ENCODE peak calls at places on chromosomes 11 and 22, in five cellular contexts. Z is HCT116, J is H1, C is HepG2, O is GM12878. H is an unnamed sample. For H3K4me1, the result is how much of the 10 kb centered on the place peaks cover.

GRCh38 chr11:77470504-77470903 is 3.4 kb downstream of the PAK1 start:
- DNase-seq in Z (no peak), J (no peak), C (no peak), O (no peak), H (no peak)

GRCh38 chr22:49178246-49179005 is 649.2 kb downstream of the BRD1 start:
- DNase-seq in Z (no peak), J (no peak), C (no peak), O (no peak), H (no peak)

GRCh38 chr11:86183694-86184093 is 60.9 kb upstream of the EED start:
- DNase-seq in Z (no peak), J (no peak), C (no peak), O (no peak), H (peak)

GRCh38 chr22:25827415-25827814 is 85.4 kb downstream of the MYO18B start:
- DNase-seq in Z (no peak), J (no peak), C (no peak), O (no peak), H (no peak)

GRCh38 chr22:42604403-42604802 is 10.3 kb downstream of the POLDIP3 start:
- DNase-seq in Z (no peak), J (no peak), C (no peak), O (no peak), H (no peak)

GRCh38 chr11:26730711-26731460 is 9.0 kb upstream of the SLC5A12 start:
- DNase-seq in Z (no peak), J (no peak), C (no peak), O (no peak), H (no peak)

GRCh38 chr11:62133328-62134065 is 9.7 kb downstream of the INCENP start:
- DNase-seq in Z (no peak), J (no peak), C (no peak), O (no peak), H (no peak)

GRCh38 chr22:45155050-45155840 is 8.5 kb upstream of the NUP50 start:
- DNase-seq in Z (no peak), J (no peak), C (no peak), O (no peak), H (no peak)

GRCh38 chr11:11072067-11072466 is 214.2 kb upstream of the ZBED5 start:
- DNase-seq in Z (no peak), J (no peak), C (no peak), O (no peak), H (no peak)

GRCh38 chr11:14422814-14423182 is 63.8 kb upstream of the RRAS2 start:
- DNase-seq in Z (no peak), J (no peak), C (no peak), O (no peak), H (no peak)

GRCh38 chr11:68028802-68029475 is 1.5 kb upstream of the NDUFS8 start:
- DNase-seq in Z (no peak), J (no peak), C (no peak), O (no peak), H (no peak)

GRCh38 chr11:9726313-9727022 is 62.6 kb downstream of the SWAP70 start:
- DNase-seq in Z (peak), J (no peak), C (peak), O (no peak), H (no peak)

GRCh38 chr11:19382131-19382611 is 141.4 kb upstream of the E2F8 start:
- DNase-seq in Z (no peak), J (no peak), C (no peak), O (no peak), H (no peak)

GRCh38 chr11:1055990-1056771 is 18.5 kb upstream of the MUC2 start:
- DNase-seq in Z (no peak), J (no peak), C (no peak), O (no peak), H (no peak)

GRCh38 chr11:14578551-14578956 is 58.4 kb upstream of the PSMA1 start:
- DNase-seq in Z (no peak), J (no peak), C (peak), O (peak), H (peak)

GRCh38 chr22:35498026-35498425 is 42.6 kb upstream of the RASD2 start:
- DNase-seq in Z (no peak), J (no peak), C (no peak), O (no peak), H (no peak)

GRCh38 chr22:33919591-33920501 is at the start of gene LARGE1:
- DNase-seq in Z (no peak), J (peak), C (peak), O (no peak), H (peak)

GRCh38 chr22:41822289-41823057 is 10.4 kb upstream of the SREBF2 start:
- DNase-seq in Z (peak), J (no peak), C (peak), O (peak), H (peak)

GRCh38 chr11:11078344-11078743 is 220.5 kb upstream of the ZBED5 start:
- DNase-seq in Z (no peak), J (no peak), C (no peak), O (no peak), H (no peak)

GRCh38 chr11:123132881-123133280 is 62.2 kb downstream of the CLMP start:
- DNase-seq in Z (no peak), J (no peak), C (no peak), O (no peak), H (no peak)

GRCh38 chr11:116910378-116910777 is 73.0 kb upstream of the APOA1 start:
- DNase-seq in Z (no peak), J (no peak), C (no peak), O (no peak), H (no peak)

GRCh38 chr11:95092549-95093324 is 3.1 kb downstream of the ENDOD1 start:
- DNase-seq in Z (no peak), J (no peak), C (peak), O (no peak), H (peak)

GRCh38 chr11:109075976-109076375 is 346.0 kb upstream of the C11orf87 start:
- DNase-seq in Z (no peak), J (no peak), C (no peak), O (no peak), H (no peak)

GRCh38 chr11:87286338-87286737 is 248.6 kb downstream of the TMEM135 start:
- DNase-seq in Z (no peak), J (no peak), C (no peak), O (no peak), H (no peak)

GRCh38 chr11:128052912-128053641 is 534.3 kb downstream of the ETS1 start:
- DNase-seq in Z (no peak), J (no peak), C (no peak), O (no peak), H (no peak)

GRCh38 chr11:119493712-119494111 is 70.7 kb upstream of the THY1 start:
- DNase-seq in Z (no peak), J (peak), C (no peak), O (no peak), H (peak)

GRCh38 chr11:119538748-119539147 is 115.8 kb upstream of the THY1 start:
- DNase-seq in Z (no peak), J (no peak), C (no peak), O (no peak), H (no peak)

GRCh38 chr11:63478896-63479295 is 12.1 kb downstream of the PLAAT5 start:
- DNase-seq in Z (peak), J (peak), C (peak), O (peak), H (peak)

GRCh38 chr11:23201936-23202522 is 341.8 kb upstream of the CCDC179 start:
- DNase-seq in Z (no peak), J (no peak), C (no peak), O (no peak), H (no peak)

GRCh38 chr11:10387209-10388083 is 67.6 kb upstream of the AMPD3 start:
- DNase-seq in Z (no peak), J (peak), C (no peak), O (no peak), H (no peak)

GRCh38 chr11:114095899-114096298 is 36.4 kb downstream of the ZBTB16 start:
- DNase-seq in Z (no peak), J (no peak), C (no peak), O (no peak), H (no peak)

GRCh38 chr11:75790986-75791385 is 22.4 kb downstream of the DGAT2 start:
- DNase-seq in Z (no peak), J (no peak), C (no peak), O (no peak), H (no peak)

GRCh38 chr22:26429458-26430238 is 588 bp downstream of the ASPHD2 start:
- DNase-seq in Z (no peak), J (no peak), C (no peak), O (no peak), H (no peak)

GRCh38 chr11:14117632-14118031 is 155.1 kb downstream of the SPON1 start:
- DNase-seq in Z (no peak), J (no peak), C (no peak), O (no peak), H (no peak)

GRCh38 chr22:45784357-45785277 is 113.0 kb downstream of the ATXN10 start:
- DNase-seq in Z (no peak), J (no peak), C (no peak), O (peak), H (no peak)

GRCh38 chr11:65379698-65380459 is 2.6 kb downstream of the SLC25A45 start:
- DNase-seq in Z (no peak), J (no peak), C (no peak), O (no peak), H (no peak)

GRCh38 chr11:65380460-65381126 is 1.9 kb downstream of the SLC25A45 start:
- DNase-seq in Z (no peak), J (no peak), C (no peak), O (no peak), H (no peak)

GRCh38 chr11:65382036-65382803 is at the start of gene SLC25A45:
- DNase-seq in Z (peak), J (peak), C (peak), O (peak), H (peak)

GRCh38 chr11:65382804-65383368 is 440 bp upstream of the SLC25A45 start:
- DNase-seq in Z (no peak), J (no peak), C (no peak), O (no peak), H (no peak)

DNA sequence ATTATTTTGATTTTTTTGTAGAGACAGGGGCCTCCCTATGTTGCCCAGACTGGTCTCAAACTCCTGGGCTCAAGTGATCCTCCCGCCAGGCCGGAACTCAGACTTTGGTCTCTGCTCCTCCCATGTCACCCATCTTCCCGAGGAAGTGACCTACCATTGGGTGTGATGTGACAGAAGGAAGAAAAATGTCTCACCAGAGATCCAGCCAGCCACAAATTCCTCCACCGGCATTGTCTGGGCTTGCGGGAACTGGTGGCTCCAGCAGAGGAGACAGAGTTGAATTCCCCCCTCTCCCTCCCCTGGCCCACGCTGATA is 768 bp downstream of the SLC25A45 start:
- DNase-seq in Z (peak), J (no peak), C (peak), O (no peak), H (no peak)
- H3K4me1 ChIP-seq in Z (half or more), J (under half), C (half or more), O (half or more), H (half or more)

GRCh38 chr22:20388200-20388599 is 5.8 kb upstream of the ZNF74 start:
- DNase-seq in Z (no peak), J (no peak), C (no peak), O (no peak), H (peak)

GRCh38 chr22:20391222-20391621 is 2.7 kb upstream of the ZNF74 start:
- DNase-seq in Z (no peak), J (no peak), C (no peak), O (no peak), H (no peak)

GRCh38 chr22:20386972-20387371 is 7.0 kb upstream of the ZNF74 start:
- DNase-seq in Z (no peak), J (no peak), C (no peak), O (no peak), H (no peak)

GRCh38 chr22:20390394-20390907 is 3.5 kb upstream of the ZNF74 start:
- DNase-seq in Z (no peak), J (no peak), C (no peak), O (no peak), H (no peak)

GRCh38 chr22:20389288-20389687 is 4.7 kb upstream of the ZNF74 start:
- DNase-seq in Z (no peak), J (no peak), C (no peak), O (no peak), H (no peak)
- TF ChIP-seq RAD21 in Z (no peak), J (no peak), C (no peak), O (no peak), H (no peak)

GRCh38 chr11:43578346-43579170 is 102.0 kb upstream of the HSD17B12 start:
- DNase-seq in Z (no peak), J (peak), C (no peak), O (no peak), H (no peak)

GRCh38 chr11:43579171-43579918 is 101.2 kb upstream of the HSD17B12 start:
- DNase-seq in Z (no peak), J (peak), C (no peak), O (no peak), H (peak)

GRCh38 chr11:43575931-43576833 is 104.4 kb upstream of the HSD17B12 start:
- DNase-seq in Z (no peak), J (no peak), C (no peak), O (no peak), H (no peak)

GRCh38 chr11:43576834-43577521 is 103.6 kb upstream of the HSD17B12 start:
- DNase-seq in Z (peak), J (peak), C (peak), O (no peak), H (peak)

GRCh38 chr11:43577566-43578264 is 102.8 kb upstream of the HSD17B12 start:
- DNase-seq in Z (no peak), J (no peak), C (no peak), O (no peak), H (no peak)
- TF ChIP-seq EZH2 in Z (no peak), J (peak), C (no peak), O (no peak), H (no peak)

GRCh38 chr11:118321386-118322082 is 17.0 kb downstream of the CD3E start:
- DNase-seq in Z (no peak), J (no peak), C (peak), O (no peak), H (no peak)
- H3K4me1 ChIP-seq in Z (under half), J (under half), C (under half), O (under half), H (under half)

GRCh38 chr11:59791639-59792038 is 18.9 kb downstream of the MRPL16 start:
- DNase-seq in Z (no peak), J (no peak), C (no peak), O (no peak), H (no peak)
- TF ChIP-seq RAD21 in Z (no peak), J (no peak), C (no peak), O (no peak), H (no peak)

GRCh38 chr11:126157326-126158030 is 54.0 kb downstream of the RPUSD4 start:
- DNase-seq in Z (no peak), J (no peak), C (no peak), O (no peak), H (no peak)

GRCh38 chr11:126160345-126161145 is 50.9 kb downstream of the RPUSD4 start:
- DNase-seq in Z (no peak), J (no peak), C (no peak), O (no peak), H (peak)

GRCh38 chr11:126159719-126160344 is 51.6 kb downstream of the RPUSD4 start:
- DNase-seq in Z (no peak), J (peak), C (no peak), O (no peak), H (peak)

GRCh38 chr11:126156814-126157213 is 54.6 kb downstream of the RPUSD4 start:
- DNase-seq in Z (no peak), J (no peak), C (no peak), O (no peak), H (no peak)

DNA sequence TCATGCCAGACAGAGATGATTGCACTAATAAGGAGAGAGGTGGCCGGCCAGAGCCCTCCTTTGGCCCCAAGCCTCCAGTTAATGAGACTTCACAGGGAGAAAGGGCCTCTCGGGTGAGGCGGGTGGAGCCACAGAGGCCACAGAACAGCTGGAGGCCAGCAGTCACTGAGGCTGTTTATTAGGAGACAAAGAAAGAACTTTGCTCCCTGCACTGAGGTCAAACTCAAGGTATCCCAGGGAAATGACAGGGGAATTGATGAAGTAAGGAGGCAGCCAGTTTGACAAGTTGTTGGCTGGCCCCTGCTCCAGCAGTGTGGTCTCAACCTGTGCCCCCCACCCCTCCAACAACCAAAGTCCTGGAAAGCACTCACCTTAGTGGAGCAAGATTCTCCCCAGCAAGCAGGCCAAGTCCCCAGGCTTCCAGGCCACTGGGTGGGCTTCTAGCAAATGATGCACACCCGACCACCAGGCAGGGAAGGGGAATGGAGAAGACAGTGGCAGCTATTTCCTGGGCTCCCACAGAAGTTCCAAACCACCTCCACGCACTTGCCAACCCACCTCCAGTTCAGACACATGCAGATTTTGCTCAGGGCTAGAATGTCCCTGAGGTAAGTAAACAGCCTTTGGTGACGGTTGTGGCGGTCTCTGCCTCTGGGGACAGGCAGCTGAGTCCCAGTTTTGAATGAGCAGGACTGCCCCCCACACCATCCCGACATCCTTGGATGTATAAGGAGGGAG is 53.2 kb downstream of the RPUSD4 start:
- DNase-seq in Z (no peak), J (no peak), C (peak), O (no peak), H (no peak)
- TF ChIP-seq EZH2 in Z (no peak), J (no peak), C (no peak), O (no peak), H (no peak)

DNA sequence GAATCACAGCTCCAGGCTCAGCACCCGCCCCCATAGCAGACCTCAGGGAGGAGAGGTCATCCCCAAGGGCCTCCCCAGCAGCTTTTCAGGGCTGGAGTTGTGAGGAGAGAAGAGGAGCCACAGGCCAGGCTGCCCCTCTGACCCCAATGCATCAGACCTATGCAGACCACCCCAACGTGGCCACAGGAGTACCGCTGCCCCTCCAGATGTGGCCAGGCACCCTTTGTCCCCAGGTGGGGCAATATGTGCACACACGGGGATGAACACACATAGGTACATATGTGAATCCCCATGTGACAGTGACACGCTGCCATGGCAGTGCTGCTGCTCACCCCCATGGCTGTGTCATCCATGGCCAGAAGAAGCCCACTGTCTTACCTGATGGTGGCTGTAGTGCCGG is 10.9 kb downstream of the USH1C start:
- DNase-seq in Z (no peak), J (no peak), C (no peak), O (no peak), H (no peak)
- H3K4me1 ChIP-seq in Z (under half), J (under half), C (under half), O (under half), H (under half)

DNA sequence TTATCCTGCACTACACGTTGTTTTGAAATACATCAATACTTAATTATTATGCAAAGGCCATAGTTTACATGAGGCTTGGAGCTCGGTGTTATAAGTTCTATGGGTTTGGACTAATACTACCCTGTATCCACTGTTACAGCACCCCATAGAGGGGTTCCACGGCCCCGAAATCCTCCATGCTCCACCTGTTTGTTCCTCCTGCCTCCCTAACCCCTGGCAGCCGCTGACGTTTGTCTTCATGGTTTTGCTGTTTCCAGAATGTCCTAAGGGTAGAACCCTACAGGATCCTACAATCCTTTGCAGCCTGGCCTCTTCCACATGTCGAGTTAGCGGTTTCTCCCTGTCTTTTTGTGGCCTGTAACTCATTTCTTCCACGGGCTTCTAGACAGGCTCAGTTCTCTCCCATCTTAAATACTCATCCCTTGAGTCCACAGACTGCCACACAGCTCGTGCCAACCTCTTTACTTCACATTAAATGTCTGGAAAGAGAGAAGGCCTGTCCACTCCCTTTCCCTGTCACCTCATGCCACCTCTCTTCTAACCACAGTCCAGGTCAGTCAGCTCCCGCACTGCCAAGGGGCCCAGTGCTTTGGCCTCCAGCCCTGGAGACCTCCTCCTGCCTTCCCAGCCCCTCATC is 42.4 kb upstream of the TH start:
- DNase-seq in Z (no peak), J (peak), C (no peak), O (no peak), H (no peak)
- TF ChIP-seq RAD21 in Z (no peak), J (no peak), C (no peak), O (no peak), H (no peak)

GRCh38 chr22:50299724-50300619 is 7.5 kb downstream of the PLXNB2 start:
- DNase-seq in Z (no peak), J (peak), C (no peak), O (no peak), H (no peak)
- TF ChIP-seq EZH2 in Z (no peak), J (no peak), C (no peak), O (no peak), H (no peak)